ENCODE peak calls at places on chromosomes 2 and 18, in nine cellular contexts. J is hypothalamus; M is stimulated activated CD4-positive, alpha-beta T cell treated with anti-CD3 and anti-CD28 coated beads, TNF-alpha, amount 100 ng/mL, for 48 hours; P is renal cortical epithelial cell; F is A549; Q is T-cell; I is aorta; U is posterior vena cava; B is SIG-M5. T is an unnamed sample.

GRCh38 chr2:98664323-98664722 is 55.9 kb downstream of the UNC50 start:
- DNase-seq in P (peak), M (no peak), B (peak), Q (peak), I (no peak), J (no peak), U (no peak), F (no peak), T (no peak)

GRCh38 chr2:171158790-171159325 is 1.8 kb downstream of the TLK1 start:
- DNase-seq in F (peak), P (no peak), B (no peak), I (no peak), U (no peak), Q (no peak), J (no peak), M (no peak), T (no peak)

GRCh38 chr2:28343971-28344715 is 48.5 kb upstream of the FOSL2 start:
- DNase-seq in I (peak), U (peak), P (no peak), M (no peak), Q (no peak), B (no peak), J (no peak), F (no peak), T (no peak)

GRCh38 chr2:237341872-237342271 is 72.1 kb downstream of the COL6A3 start:
- DNase-seq in P (no peak), Q (no peak), J (no peak), I (no peak), F (no peak), U (no peak), B (no peak), M (no peak), T (no peak)

GRCh38 chr18:80196528-80197320 is 50.6 kb downstream of the PARD6G start:
- DNase-seq in M (no peak), J (no peak), I (no peak), B (no peak), F (no peak), P (peak), Q (no peak), U (no peak), T (no peak)

GRCh38 chr2:28162538-28162937 is 230.1 kb upstream of the FOSL2 start:
- DNase-seq in U (no peak), M (no peak), Q (no peak), B (no peak), J (no peak), I (no peak), F (no peak), P (no peak), T (no peak)

GRCh38 chr2:112183327-112184025 is 45.3 kb downstream of the FBLN7 start:
- DNase-seq in Q (no peak), I (no peak), J (no peak), P (no peak), B (no peak), U (no peak), F (no peak), M (no peak), T (no peak)

GRCh38 chr18:37327063-37327577 is 238.5 kb downstream of the CELF4 start:
- DNase-seq in J (no peak), U (no peak), M (no peak), P (no peak), I (no peak), B (no peak), F (no peak), Q (no peak), T (no peak)

GRCh38 chr18:68035709-68036522 is 519.4 kb upstream of the DSEL start:
- DNase-seq in J (no peak), F (no peak), M (no peak), B (no peak), Q (no peak), P (no peak), U (no peak), I (no peak), T (no peak)

GRCh38 chr18:78965260-78965659 is 14.4 kb upstream of the SALL3 start:
- DNase-seq in M (no peak), P (no peak), F (no peak), J (no peak), I (no peak), B (no peak), Q (no peak), U (peak), T (no peak)

GRCh38 chr18:25295624-25296138 is 56.3 kb downstream of the ZNF521 start:
- DNase-seq in U (no peak), P (no peak), I (no peak), F (no peak), J (no peak), B (no peak), Q (no peak), M (no peak), T (no peak)

T was measured in neural crest cell.